ENCODE peak calls at places on chromosomes 12 and 14, in five cellular contexts. One of them, this sample, is unnamed.

GRCh38 chr12:69095765-69096477 is 143.4 kb upstream of the CPSF6 start:
- DNase-seq in testis: peak; percentile 37
- DNase-seq in B cell: no peak
- DNase-seq in GM23338: no peak
- DNase-seq in pancreas: no peak
- DNase-seq in this sample: no peak

GRCh38 chr14:103522028-103522581 is 525 bp downstream of the CKB start:
- DNase-seq in testis: no peak
- DNase-seq in B cell: no peak
- DNase-seq in GM23338: peak; percentile 57
- DNase-seq in pancreas: peak; percentile 66
- DNase-seq in this sample: no peak

GRCh38 chr12:92121826-92122225 is 23.8 kb downstream of the BTG1 start:
- DNase-seq in testis: no peak
- DNase-seq in B cell: no peak
- DNase-seq in GM23338: no peak
- DNase-seq in pancreas: no peak
- DNase-seq in this sample: peak; percentile 38

GRCh38 chr12:56161677-56162351 is 3.7 kb downstream of the MYL6 start:
- DNase-seq in testis: no peak
- DNase-seq in B cell: no peak
- DNase-seq in GM23338: peak; percentile 23
- DNase-seq in pancreas: no peak
- DNase-seq in this sample: no peak

GRCh38 chr14:83171761-83172160 is 1638.1 kb upstream of the SEL1L start:
- DNase-seq in testis: no peak
- DNase-seq in B cell: no peak
- DNase-seq in GM23338: no peak
- DNase-seq in pancreas: no peak
- DNase-seq in this sample: no peak

GRCh38 chr14:76808990-76809389 is 3.7 kb downstream of the ANGEL1 start:
- DNase-seq in testis: no peak
- DNase-seq in B cell: no peak
- DNase-seq in GM23338: no peak
- DNase-seq in pancreas: no peak
- DNase-seq in this sample: no peak

GRCh38 chr14:70665448-70666363 is 24.0 kb downstream of the TTC9 start:
- DNase-seq in testis: no peak
- DNase-seq in B cell: peak; percentile 62
- DNase-seq in GM23338: no peak
- DNase-seq in pancreas: peak; percentile 84
- DNase-seq in this sample: peak; percentile 84

GRCh38 chr12:132178801-132179401 is 34.6 kb downstream of the NOC4L start:
- DNase-seq in testis: no peak
- DNase-seq in B cell: no peak
- DNase-seq in GM23338: peak; percentile 44
- DNase-seq in pancreas: peak; percentile 11
- DNase-seq in this sample: no peak

GRCh38 chr12:6285063-6285477 is 25.4 kb upstream of the PLEKHG6 start:
- DNase-seq in testis: peak; percentile 73
- DNase-seq in B cell: peak; percentile 58
- DNase-seq in GM23338: peak; percentile 85
- DNase-seq in pancreas: no peak
- DNase-seq in this sample: peak; percentile 81

GRCh38 chr14:58755026-58755929 is 117.5 kb downstream of the DACT1 start:
- DNase-seq in testis: no peak
- DNase-seq in B cell: no peak
- DNase-seq in GM23338: peak; percentile 51
- DNase-seq in pancreas: no peak
- DNase-seq in this sample: no peak

GRCh38 chr12:153080-153746 is 60.7 kb downstream of the SLC6A12 start:
- DNase-seq in testis: peak; percentile 83
- DNase-seq in B cell: no peak
- DNase-seq in GM23338: peak; percentile 90
- DNase-seq in pancreas: no peak
- DNase-seq in this sample: peak; percentile 81

GRCh38 chr14:74763803-74764531 is 851 bp downstream of the YLPM1 start:
- DNase-seq in testis: peak; percentile 31
- DNase-seq in B cell: no peak
- DNase-seq in GM23338: peak; percentile 37
- DNase-seq in pancreas: peak; percentile 25
- DNase-seq in this sample: peak; percentile 3

GRCh38 chr12:92551853-92552397 is 150.9 kb upstream of the PLEKHG7 start:
- DNase-seq in testis: no peak
- DNase-seq in B cell: no peak
- DNase-seq in GM23338: no peak
- DNase-seq in pancreas: no peak
- DNase-seq in this sample: peak; percentile 48

GRCh38 chr14:96189288-96189711 is 15.3 kb upstream of the BDKRB2 start:
- DNase-seq in testis: no peak
- DNase-seq in B cell: no peak
- DNase-seq in GM23338: no peak
- DNase-seq in pancreas: no peak
- DNase-seq in this sample: no peak

GRCh38 chr12:111788178-111788654 is 21.5 kb downstream of the ALDH2 start:
- DNase-seq in testis: peak; percentile 58
- DNase-seq in B cell: no peak
- DNase-seq in GM23338: peak; percentile 36
- DNase-seq in pancreas: peak; percentile 82
- DNase-seq in this sample: peak; percentile 52

GRCh38 chr12:125533434-125534029 is 468.3 kb downstream of the AACS start:
- DNase-seq in testis: peak; percentile 73
- DNase-seq in B cell: no peak
- DNase-seq in GM23338: peak; percentile 90
- DNase-seq in pancreas: peak; percentile 46
- DNase-seq in this sample: peak; percentile 86

GRCh38 chr12:46675736-46676135 is 150.1 kb downstream of the SLC38A4 start:
- DNase-seq in testis: peak; percentile 20
- DNase-seq in B cell: no peak
- DNase-seq in GM23338: peak; percentile 74
- DNase-seq in pancreas: peak; percentile 28
- DNase-seq in this sample: peak; percentile 24

GRCh38 chr14:55721353-55721752 is 141.3 kb downstream of the KTN1 start:
- DNase-seq in testis: peak; percentile 33
- DNase-seq in B cell: no peak
- DNase-seq in GM23338: no peak
- DNase-seq in pancreas: peak; percentile 41
- DNase-seq in this sample: peak; percentile 55
- TF ChIP-seq CTCF in testis: no peak
- TF ChIP-seq CTCF in B cell: no peak
- TF ChIP-seq CTCF in GM23338: no peak
- TF ChIP-seq CTCF in pancreas: no peak
- TF ChIP-seq CTCF in this sample: no peak

GRCh38 chr14:89014570-89014847 is 190.1 kb downstream of the TTC8 start:
- DNase-seq in testis: no peak
- DNase-seq in B cell: no peak
- DNase-seq in GM23338: no peak
- DNase-seq in pancreas: no peak
- DNase-seq in this sample: no peak

GRCh38 chr14:89017417-89017816 is 193.0 kb downstream of the TTC8 start:
- DNase-seq in testis: no peak
- DNase-seq in B cell: no peak
- DNase-seq in GM23338: no peak
- DNase-seq in pancreas: no peak
- DNase-seq in this sample: no peak

GRCh38 chr14:89013698-89014569 is 189.5 kb downstream of the TTC8 start:
- DNase-seq in testis: no peak
- DNase-seq in B cell: no peak
- DNase-seq in GM23338: no peak
- DNase-seq in pancreas: no peak
- DNase-seq in this sample: no peak

GRCh38 chr14:89013098-89013504 is 188.7 kb downstream of the TTC8 start:
- DNase-seq in testis: peak; percentile 86
- DNase-seq in B cell: no peak
- DNase-seq in GM23338: peak; percentile 84
- DNase-seq in pancreas: peak; percentile 71
- DNase-seq in this sample: peak; percentile 69

GRCh38 chr14:89015016-89015415 is 190.6 kb downstream of the TTC8 start:
- DNase-seq in testis: no peak
- DNase-seq in B cell: no peak
- DNase-seq in GM23338: peak; percentile 16
- DNase-seq in pancreas: no peak
- DNase-seq in this sample: no peak
- TF ChIP-seq CTCF in testis: no peak
- TF ChIP-seq CTCF in B cell: no peak
- TF ChIP-seq CTCF in GM23338: peak; percentile 20
- TF ChIP-seq CTCF in pancreas: no peak
- TF ChIP-seq CTCF in this sample: no peak

GRCh38 chr14:89936654-89937185 is 17.8 kb downstream of the EFCAB11 start:
- DNase-seq in testis: no peak
- DNase-seq in B cell: no peak
- DNase-seq in GM23338: no peak
- DNase-seq in pancreas: no peak
- DNase-seq in this sample: no peak
- TF ChIP-seq CTCF in testis: no peak
- TF ChIP-seq CTCF in B cell: no peak
- TF ChIP-seq CTCF in GM23338: no peak
- TF ChIP-seq CTCF in pancreas: no peak
- TF ChIP-seq CTCF in this sample: no peak

DNA sequence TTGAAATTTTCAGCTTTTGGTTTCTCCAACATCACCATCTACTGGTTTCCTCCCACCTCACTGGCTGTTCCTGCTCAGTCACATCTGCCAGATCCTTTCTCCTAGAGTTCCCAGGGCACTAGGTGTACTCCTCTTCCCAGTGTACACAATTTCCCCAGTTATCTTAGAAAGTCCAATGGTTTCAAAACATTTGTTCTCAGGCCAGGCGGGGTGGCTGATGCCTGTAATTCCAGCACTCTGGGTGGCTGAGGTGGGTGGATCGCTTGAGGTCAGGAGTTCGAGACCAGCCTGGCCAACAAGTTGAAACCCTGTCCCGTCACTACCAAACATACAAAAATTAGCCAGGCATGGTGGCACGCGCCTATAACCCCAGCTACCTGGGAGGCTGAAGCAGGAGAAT is 60.7 kb downstream of the SPPL3 start:
- DNase-seq in testis: no peak
- DNase-seq in B cell: no peak
- DNase-seq in GM23338: no peak
- DNase-seq in pancreas: no peak
- DNase-seq in this sample: no peak
- TF ChIP-seq CTCF in testis: no peak
- TF ChIP-seq CTCF in B cell: no peak
- TF ChIP-seq CTCF in GM23338: no peak
- TF ChIP-seq CTCF in pancreas: no peak
- TF ChIP-seq CTCF in this sample: no peak

GRCh38 chr12:80196419-80196818 is 97.1 kb downstream of the OTOGL start:
- DNase-seq in testis: no peak
- DNase-seq in B cell: no peak
- DNase-seq in GM23338: no peak
- DNase-seq in pancreas: no peak
- DNase-seq in this sample: no peak

GRCh38 chr12:80193900-80194299 is 94.6 kb downstream of the OTOGL start:
- DNase-seq in testis: no peak
- DNase-seq in B cell: no peak
- DNase-seq in GM23338: no peak
- DNase-seq in pancreas: no peak
- DNase-seq in this sample: no peak

GRCh38 chr12:80192087-80192486 is 92.8 kb downstream of the OTOGL start:
- DNase-seq in testis: no peak
- DNase-seq in B cell: no peak
- DNase-seq in GM23338: peak; percentile 28
- DNase-seq in pancreas: no peak
- DNase-seq in this sample: no peak

GRCh38 chr12:80195737-80196136 is 96.4 kb downstream of the OTOGL start:
- DNase-seq in testis: no peak
- DNase-seq in B cell: no peak
- DNase-seq in GM23338: no peak
- DNase-seq in pancreas: no peak
- DNase-seq in this sample: no peak

DNA sequence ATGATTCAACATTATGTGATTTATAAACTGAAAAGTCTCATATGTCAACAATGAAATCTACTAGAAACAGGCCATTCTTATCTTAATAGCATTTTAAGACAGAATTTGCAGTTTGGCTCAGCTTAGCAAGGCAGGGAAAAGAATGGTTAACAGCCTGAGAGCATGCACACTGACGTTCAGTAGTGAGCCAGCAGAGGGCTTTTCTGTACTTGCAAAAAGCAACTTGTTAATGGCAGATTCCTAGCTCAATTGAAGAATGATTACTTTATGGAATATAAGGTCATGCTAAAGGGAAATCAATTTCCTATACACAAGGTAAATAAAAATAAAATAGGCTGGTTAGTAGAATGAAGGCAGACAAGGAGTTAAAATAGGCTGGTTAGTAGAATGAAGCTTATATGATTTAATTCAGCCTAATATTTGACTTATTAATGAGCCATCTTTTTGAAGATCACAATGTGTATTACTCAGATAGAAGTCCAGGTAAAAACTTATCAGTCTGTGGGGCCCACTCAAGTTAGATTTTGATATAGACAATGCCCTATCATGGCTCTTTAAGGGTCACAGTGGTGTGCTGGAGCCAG is 95.9 kb downstream of the OTOGL start:
- DNase-seq in testis: peak; percentile 50
- DNase-seq in B cell: no peak
- DNase-seq in GM23338: peak; percentile 73
- DNase-seq in pancreas: no peak
- DNase-seq in this sample: peak; percentile 48
- TF ChIP-seq CTCF in testis: peak; percentile 16
- TF ChIP-seq CTCF in B cell: no peak
- TF ChIP-seq CTCF in GM23338: peak; percentile 77
- TF ChIP-seq CTCF in pancreas: no peak
- TF ChIP-seq CTCF in this sample: peak; percentile 51

GRCh38 chr14:105201156-105201927 is 20.2 kb upstream of the NUDT14 start:
- DNase-seq in testis: no peak
- DNase-seq in B cell: no peak
- DNase-seq in GM23338: peak; percentile 62
- DNase-seq in pancreas: no peak
- DNase-seq in this sample: no peak
- TF ChIP-seq CTCF in testis: no peak
- TF ChIP-seq CTCF in B cell: no peak
- TF ChIP-seq CTCF in GM23338: peak; percentile 68
- TF ChIP-seq CTCF in pancreas: no peak
- TF ChIP-seq CTCF in this sample: peak; percentile 31

GRCh38 chr14:101228949-101229541 is 325.5 kb upstream of the RTL1 start:
- DNase-seq in testis: no peak
- DNase-seq in B cell: no peak
- DNase-seq in GM23338: no peak
- DNase-seq in pancreas: no peak
- DNase-seq in this sample: no peak
- TF ChIP-seq CTCF in testis: no peak
- TF ChIP-seq CTCF in B cell: no peak
- TF ChIP-seq CTCF in GM23338: no peak
- TF ChIP-seq CTCF in pancreas: no peak
- TF ChIP-seq CTCF in this sample: no peak

DNA sequence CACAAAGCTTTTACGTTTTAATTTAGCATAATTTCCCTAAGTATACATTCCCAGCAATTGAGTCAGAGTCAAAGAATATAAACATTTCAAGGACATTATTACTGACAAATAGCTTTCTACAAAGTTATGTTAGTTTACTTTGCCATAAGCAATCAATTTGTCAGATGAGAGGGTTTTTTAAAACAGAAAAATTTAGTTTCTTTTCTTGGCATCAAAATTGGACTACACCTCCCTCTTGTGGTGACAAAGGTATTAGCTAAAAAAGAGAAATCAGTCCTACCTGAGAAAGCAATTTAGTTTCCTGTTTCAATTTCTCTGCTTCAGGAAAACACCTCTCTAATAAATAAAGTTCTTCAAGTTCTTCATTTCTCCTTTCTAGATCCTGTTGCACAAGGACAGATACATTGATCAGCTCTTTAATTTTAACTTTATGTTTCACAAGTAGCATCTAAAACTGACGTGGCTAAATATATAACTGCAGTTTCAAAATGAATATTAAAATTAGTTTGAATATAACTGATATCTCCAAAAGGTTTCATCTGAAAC is 39.9 kb downstream of the DNAI7 start:
- DNase-seq in testis: no peak
- DNase-seq in B cell: no peak
- DNase-seq in GM23338: peak; percentile 58
- DNase-seq in pancreas: no peak
- DNase-seq in this sample: peak; percentile 4
- TF ChIP-seq CTCF in testis: peak; percentile 22
- TF ChIP-seq CTCF in B cell: peak; percentile 83
- TF ChIP-seq CTCF in GM23338: peak; percentile 57
- TF ChIP-seq CTCF in pancreas: no peak
- TF ChIP-seq CTCF in this sample: peak; percentile 47